ENCODE peak calls at places on chromosomes 7 and 10, in six cellular contexts. S, G, M, H, K and V are unnamed samples.

GRCh38 chr10:71312840-71313789 is 5.9 kb upstream of the SLC29A3 start:
- DNase-seq in S (no peak), G (no peak), M (peak; percentile 77), H (no peak), K (no peak), V (no peak)

GRCh38 chr7:137932881-137933269 is 69.0 kb downstream of the CREB3L2 start:
- DNase-seq in S (no peak), G (no peak), M (peak; percentile 43), H (no peak), K (no peak), V (no peak)

GRCh38 chr10:114343623-114344306 is 60.5 kb downstream of the AFAP1L2 start:
- DNase-seq in S (no peak), G (no peak), M (no peak), H (no peak), K (no peak), V (no peak)

GRCh38 chr7:133155121-133155520 is 73.2 kb upstream of the CHCHD3 start:
- DNase-seq in S (no peak), G (no peak), M (no peak), H (no peak), K (no peak), V (no peak)

GRCh38 chr10:81108516-81109199 is 571.0 kb downstream of the SH2D4B start:
- DNase-seq in S (no peak), G (peak; percentile 23), M (peak; percentile 8), H (no peak), K (no peak), V (no peak)

GRCh38 chr7:82131224-82131623 is 312.4 kb downstream of the CACNA2D1 start:
- DNase-seq in S (no peak), G (no peak), M (no peak), H (no peak), K (no peak), V (no peak)

GRCh38 chr7:44097064-44097932 is 6.8 kb upstream of the AEBP1 start:
- DNase-seq in S (peak; percentile 60), G (no peak), M (no peak), H (no peak), K (no peak), V (no peak)

GRCh38 chr10:49000437-49001398 is 61.1 kb upstream of the LRRC18 start:
- DNase-seq in S (no peak), G (no peak), M (no peak), H (no peak), K (no peak), V (no peak)

GRCh38 chr10:87723500-87723899 is 63.8 kb downstream of the PAPSS2 start:
- DNase-seq in S (no peak), G (no peak), M (no peak), H (no peak), K (no peak), V (peak; percentile 56)

GRCh38 chr10:51073461-51074237 is 638 bp upstream of the PRKG1 start:
- DNase-seq in S (no peak), G (peak; percentile 14), M (peak; percentile 30), H (no peak), K (no peak), V (no peak)

GRCh38 chr10:133462512-133463305 is 9.0 kb downstream of the SCART1 start:
- DNase-seq in S (peak; percentile 29), G (no peak), M (no peak), H (no peak), K (no peak), V (no peak)

GRCh38 chr7:13312327-13312726 is 624.9 kb downstream of the ARL4A start:
- DNase-seq in S (no peak), G (no peak), M (no peak), H (no peak), K (no peak), V (no peak)

GRCh38 chr7:95725170-95725569 is 47.2 kb upstream of the DYNC1I1 start:
- DNase-seq in S (no peak), G (no peak), M (peak; percentile 31), H (no peak), K (no peak), V (peak; percentile 32)

GRCh38 chr7:152424348-152425108 is 11.3 kb downstream of the KMT2C start:
- DNase-seq in S (no peak), G (no peak), M (no peak), H (no peak), K (no peak), V (no peak)

GRCh38 chr7:3200504-3200903 is 100.5 kb upstream of the SDK1 start:
- DNase-seq in S (peak; percentile 59), G (peak; percentile 21), M (no peak), H (no peak), K (no peak), V (peak; percentile 46)

GRCh38 chr10:10803273-10803672 is 214.4 kb upstream of the CELF2 start:
- DNase-seq in S (no peak), G (no peak), M (peak; percentile 21), H (no peak), K (no peak), V (no peak)

GRCh38 chr7:102412548-102412947 is 16.4 kb downstream of the PRKRIP1 start:
- DNase-seq in S (no peak), G (no peak), M (peak; percentile 65), H (no peak), K (no peak), V (no peak)